ENCODE peak calls at places on chromosomes 11 and 22, in four cellular contexts. F is WTC11, Y is K562, W is HepG2. D is an unnamed sample.

GRCh38 chr22:29306175-29306829 is at the start of gene GAS2L1:
- DNase-seq in W (peak), Y (peak), F (peak), D (no peak)

GRCh38 chr11:57131080-57131790 is 50.5 kb upstream of the LRRC55 start:
- DNase-seq in F (peak), Y (peak), W (peak), D (no peak)

GRCh38 chr22:23580586-23581251 is 629 bp upstream of the IGLL1 start:
- DNase-seq in F (no peak), Y (no peak), W (no peak), D (no peak)

GRCh38 chr11:18578975-18579598 is 9.4 kb downstream of the UEVLD start:
- DNase-seq in W (peak), Y (no peak), F (no peak), D (no peak)

GRCh38 chr11:44096360-44097188 is 1.1 kb downstream of the EXT2 start:
- DNase-seq in F (no peak), Y (no peak), W (no peak), D (no peak)

GRCh38 chr11:71946144-71946571 is 17.3 kb downstream of the RNF121 start:
- DNase-seq in Y (no peak), W (peak), F (no peak), D (no peak)

GRCh38 chr11:14578551-14578956 is 58.4 kb upstream of the PSMA1 start:
- DNase-seq in Y (peak), F (no peak), W (peak), D (peak)

GRCh38 chr11:124876818-124877630 is 11.8 kb downstream of the ROBO3 start:
- DNase-seq in Y (no peak), F (peak), W (no peak), D (no peak)

GRCh38 chr11:46418751-46419150 is 27.2 kb upstream of the CHRM4 start:
- DNase-seq in F (no peak), W (no peak), Y (peak), D (no peak)

GRCh38 chr11:83725718-83726117 is 439.6 kb upstream of the CCDC90B start:
- DNase-seq in F (no peak), Y (no peak), W (no peak), D (peak)

GRCh38 chr11:45209000-45209399 is 62.6 kb downstream of the PRDM11 start:
- DNase-seq in W (no peak), Y (no peak), F (no peak), D (no peak)

GRCh38 chr11:45896392-45897068 is 10.5 kb downstream of the FREY1 start:
- DNase-seq in F (peak), W (no peak), Y (no peak), D (no peak)

GRCh38 chr22:47199261-47199948 is 437.0 kb downstream of the TBC1D22A start:
- DNase-seq in F (no peak), Y (no peak), W (no peak), D (no peak)

GRCh38 chr11:28384418-28384817 is 276.2 kb downstream of the METTL15 start:
- DNase-seq in Y (no peak), F (no peak), W (no peak), D (no peak)

GRCh38 chr11:8715501-8715900 is 32.9 kb downstream of the RPL27A start:
- DNase-seq in F (no peak), W (no peak), Y (no peak), D (no peak)

GRCh38 chr11:28679795-28680194 is 571.6 kb downstream of the METTL15 start:
- DNase-seq in W (no peak), Y (no peak), F (no peak), D (no peak)

GRCh38 chr22:25111579-25112517 is 87.8 kb upstream of the CRYBB3 start:
- DNase-seq in W (no peak), Y (peak), F (peak), D (no peak)

GRCh38 chr11:94895971-94896370 is 77.4 kb downstream of the CWC15 start:
- DNase-seq in Y (no peak), W (no peak), F (no peak), D (no peak)

GRCh38 chr11:132895340-132895739 is 637.0 kb downstream of the OPCML start:
- DNase-seq in W (no peak), F (no peak), Y (no peak), D (no peak)

DNA sequence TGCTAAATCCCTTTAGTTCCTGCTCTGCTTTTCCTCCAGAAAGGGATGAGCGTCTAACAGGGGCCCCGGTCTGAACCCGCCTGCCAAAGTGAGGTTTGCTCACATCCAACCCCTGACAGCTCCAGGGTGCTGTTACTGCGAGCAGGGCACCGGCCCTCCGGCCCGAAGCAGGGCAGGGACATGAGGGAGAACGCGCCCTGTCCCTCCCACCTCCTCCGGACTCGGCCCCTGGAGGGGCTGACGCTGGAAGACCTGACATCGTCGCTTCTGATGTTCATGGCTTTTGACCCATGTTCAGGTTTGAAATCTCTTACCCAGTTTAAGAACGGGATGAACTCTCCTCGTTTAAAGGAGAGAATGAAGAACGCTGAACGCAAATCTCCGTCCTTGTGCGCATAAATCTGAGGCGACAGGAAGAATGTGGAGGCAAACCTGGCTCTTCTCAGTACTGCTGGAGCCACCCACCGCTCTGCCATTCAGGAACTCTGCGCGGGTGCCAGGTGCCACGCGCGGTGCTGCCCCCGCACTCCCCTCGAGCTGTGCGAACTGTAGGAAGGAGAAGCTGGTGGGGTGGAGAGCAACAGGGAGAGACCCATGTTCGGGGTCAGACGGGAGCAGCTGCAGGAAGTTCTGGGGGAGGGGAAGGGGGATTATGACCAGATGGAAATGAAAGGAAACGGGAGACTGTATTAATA is 819 bp upstream of the EEF1G start:
- DNase-seq in W (no peak), F (peak), Y (peak), D (no peak)
- TF ChIP-seq ETV6 in W (no peak), F (no peak), Y (no peak), D (no peak)

GRCh38 chr11:1479678-1480118 is 6.9 kb downstream of the MOB2 start:
- DNase-seq in F (no peak), W (no peak), Y (no peak), D (no peak)
- TF ChIP-seq ETV6 in F (no peak), W (no peak), Y (no peak), D (no peak)

GRCh38 chr22:49048591-49048990 is 779.1 kb downstream of the BRD1 start:
- DNase-seq in F (no peak), Y (no peak), W (no peak), D (no peak)

GRCh38 chr22:49047461-49047860 is 780.2 kb downstream of the BRD1 start:
- DNase-seq in Y (no peak), W (no peak), F (no peak), D (no peak)

GRCh38 chr22:49045276-49045675 is 782.4 kb downstream of the BRD1 start:
- DNase-seq in W (no peak), Y (no peak), F (no peak), D (no peak)

GRCh38 chr22:49046000-49046545 is 781.6 kb downstream of the BRD1 start:
- DNase-seq in F (no peak), Y (no peak), W (no peak), D (no peak)

DNA sequence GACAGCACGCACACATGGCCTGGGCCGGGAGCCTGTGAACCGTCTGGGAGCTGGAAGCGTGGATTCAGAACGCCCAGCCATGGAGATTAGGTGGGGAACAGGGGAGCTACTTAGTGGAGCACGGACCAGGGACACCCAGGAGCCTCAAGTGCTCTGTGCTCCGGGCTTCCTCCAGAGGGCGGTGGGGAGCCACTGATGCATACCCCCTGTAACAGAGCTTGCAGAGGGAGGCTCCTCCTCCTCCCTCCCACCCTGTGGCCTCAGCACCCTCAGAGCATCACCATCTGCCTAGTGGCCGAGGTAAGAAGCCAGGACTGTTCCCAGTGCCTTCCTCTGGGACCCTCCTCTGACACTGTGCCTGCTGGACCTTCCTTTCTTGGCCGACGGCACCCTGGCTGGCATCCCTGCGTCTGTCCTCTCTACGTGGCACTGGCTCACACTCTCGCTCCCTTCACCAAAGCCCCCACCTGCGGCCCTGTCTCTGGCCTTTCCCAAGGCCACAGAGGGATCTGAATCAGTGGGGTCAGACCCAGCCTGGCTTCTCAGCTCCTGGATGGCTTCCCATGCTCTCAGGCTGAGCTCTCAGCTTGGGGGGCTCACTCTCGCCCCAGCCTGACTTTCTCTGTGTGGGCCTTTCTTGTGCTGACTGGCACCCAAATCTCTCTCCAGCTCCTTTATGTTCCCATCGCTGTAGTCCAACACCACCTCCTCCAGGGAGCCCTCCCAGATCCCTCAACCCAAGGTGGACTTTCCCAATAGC is 780.9 kb downstream of the BRD1 start:
- DNase-seq in F (peak), Y (peak), W (peak), D (no peak)
- TF ChIP-seq ETV6 in F (no peak), Y (no peak), W (no peak), D (no peak)

DNA sequence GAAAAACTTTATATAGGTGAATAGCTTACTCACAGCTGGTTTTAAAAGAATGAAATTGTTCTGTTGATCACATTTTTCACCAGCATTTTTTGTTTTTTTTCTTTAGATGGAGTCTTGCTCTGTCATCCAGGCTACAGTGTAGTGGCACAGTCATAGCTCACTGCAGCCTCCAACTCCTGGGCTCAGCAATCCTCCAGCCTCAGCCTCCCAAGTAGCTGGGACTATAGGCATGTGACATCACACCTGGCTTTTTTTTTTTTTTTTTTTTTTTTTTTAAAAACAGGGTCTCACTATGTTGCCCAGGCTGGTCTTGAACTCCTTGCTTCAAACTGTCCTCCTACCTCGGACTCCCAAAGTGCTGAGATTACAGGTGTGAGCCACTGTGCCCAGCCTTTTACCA is 3.6 kb downstream of the PACS1 start:
- DNase-seq in Y (no peak), F (no peak), W (no peak), D (no peak)
- TF ChIP-seq ETV6 in Y (no peak), F (no peak), W (no peak), D (no peak)

GRCh38 chr11:79173615-79174014 is 267.2 kb downstream of the TENM4 start:
- DNase-seq in Y (no peak), F (no peak), W (no peak), D (no peak)
- TF ChIP-seq ETV6 in Y (no peak), F (no peak), W (no peak), D (no peak)

DNA sequence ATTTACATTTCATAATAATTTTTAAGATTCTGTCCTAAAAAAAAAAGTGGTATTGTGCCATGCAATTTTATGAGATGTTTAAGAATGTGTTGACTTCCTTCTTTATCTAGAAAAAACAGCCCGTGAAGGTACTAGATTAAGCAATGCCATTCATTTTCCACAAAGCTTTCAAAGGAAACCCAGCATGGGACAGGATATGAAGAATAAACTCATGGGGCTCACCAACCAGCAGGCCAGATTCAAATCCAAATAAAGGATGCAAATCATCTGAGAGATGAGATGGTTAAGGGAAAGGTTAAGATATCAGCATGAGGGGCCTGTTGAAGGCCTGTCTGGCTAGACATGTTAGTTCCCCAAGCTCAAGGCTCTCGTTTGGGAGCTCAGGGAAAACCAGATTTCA is 199.1 kb downstream of the SWAP70 start:
- DNase-seq in W (no peak), F (no peak), Y (no peak), D (no peak)
- TF ChIP-seq ETV6 in W (no peak), F (no peak), Y (no peak), D (no peak)

DNA sequence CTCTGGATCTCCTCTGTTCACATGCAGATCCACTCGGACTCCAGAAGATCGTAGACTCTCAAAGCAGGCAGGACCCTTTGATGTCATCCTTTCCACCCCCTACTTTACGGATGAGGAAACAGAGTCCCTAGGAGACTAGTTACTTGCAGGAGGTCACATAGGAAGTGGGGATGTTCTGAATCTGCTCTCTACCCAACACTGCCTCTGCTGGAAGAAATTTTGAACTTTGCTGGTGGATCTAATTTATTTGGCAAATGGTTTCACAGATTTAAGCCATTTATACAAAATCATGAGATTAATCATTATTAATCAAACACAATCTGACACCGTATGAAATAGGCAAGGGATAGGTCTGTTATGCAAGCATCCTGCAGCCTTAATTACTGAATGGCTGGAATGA is 55.0 kb upstream of the USP47 start:
- DNase-seq in F (no peak), W (no peak), Y (peak), D (no peak)
- TF ChIP-seq ETV6 in F (no peak), W (no peak), Y (no peak), D (no peak)

GRCh38 chr11:69052343-69053168 is 3.8 kb downstream of the TPCN2 start:
- DNase-seq in Y (no peak), W (no peak), F (no peak), D (no peak)
- TF ChIP-seq ETV6 in Y (no peak), W (no peak), F (no peak), D (no peak)